ENCODE peak calls at places on chromosomes 16 and 17, in six cellular contexts. One of them, this sample, is unnamed.

GRCh38 chr17:27499451-27500265 is 43.4 kb downstream of the KSR1 start:
- DNase-seq in AG04449: no peak
- DNase-seq in MM.1S: no peak
- DNase-seq in neural progenitor cell: no peak
- DNase-seq in fibroblast of mammary gland: no peak
- DNase-seq in hepatocyte: no peak
- DNase-seq in this sample: no peak

GRCh38 chr17:27085517-27085916 is 208.4 kb upstream of the WSB1 start:
- DNase-seq in AG04449: no peak
- DNase-seq in MM.1S: no peak
- DNase-seq in neural progenitor cell: no peak
- DNase-seq in fibroblast of mammary gland: no peak
- DNase-seq in hepatocyte: no peak
- DNase-seq in this sample: no peak

GRCh38 chr16:82655315-82655714 is 28.5 kb downstream of the CDH13 start:
- DNase-seq in AG04449: peak; percentile 77
- DNase-seq in MM.1S: no peak
- DNase-seq in neural progenitor cell: no peak
- DNase-seq in fibroblast of mammary gland: peak; percentile 79
- DNase-seq in hepatocyte: peak; percentile 19
- DNase-seq in this sample: peak; percentile 86

GRCh38 chr17:45284176-45285140 is 22.6 kb upstream of the SPATA32 start:
- DNase-seq in AG04449: no peak
- DNase-seq in MM.1S: peak; percentile 19
- DNase-seq in neural progenitor cell: peak; percentile 40
- DNase-seq in fibroblast of mammary gland: no peak
- DNase-seq in hepatocyte: no peak
- DNase-seq in this sample: no peak

GRCh38 chr16:85894266-85894665 is 4.7 kb upstream of the IRF8 start:
- DNase-seq in AG04449: no peak
- DNase-seq in MM.1S: peak; percentile 16
- DNase-seq in neural progenitor cell: no peak
- DNase-seq in fibroblast of mammary gland: no peak
- DNase-seq in hepatocyte: no peak
- DNase-seq in this sample: no peak

GRCh38 chr16:67533024-67533560 is 4.5 kb downstream of the RIPOR1 start:
- DNase-seq in AG04449: no peak
- DNase-seq in MM.1S: no peak
- DNase-seq in neural progenitor cell: no peak
- DNase-seq in fibroblast of mammary gland: no peak
- DNase-seq in hepatocyte: no peak
- DNase-seq in this sample: no peak

GRCh38 chr17:50684612-50685333 is 22.9 kb downstream of the ANKRD40 start:
- DNase-seq in AG04449: no peak
- DNase-seq in MM.1S: no peak
- DNase-seq in neural progenitor cell: peak; percentile 33
- DNase-seq in fibroblast of mammary gland: no peak
- DNase-seq in hepatocyte: peak; percentile 81
- DNase-seq in this sample: no peak

GRCh38 chr16:89924298-89924924 is 1.3 kb downstream of the TUBB3 start:
- DNase-seq in AG04449: no peak
- DNase-seq in MM.1S: no peak
- DNase-seq in neural progenitor cell: peak; percentile 94
- DNase-seq in fibroblast of mammary gland: peak; percentile 32
- DNase-seq in hepatocyte: peak; percentile 77
- DNase-seq in this sample: peak; percentile 52

GRCh38 chr16:67953641-67954375 is 9.9 kb upstream of the LCAT start:
- DNase-seq in AG04449: no peak
- DNase-seq in MM.1S: no peak
- DNase-seq in neural progenitor cell: no peak
- DNase-seq in fibroblast of mammary gland: no peak
- DNase-seq in hepatocyte: no peak
- DNase-seq in this sample: no peak

GRCh38 chr16:66250686-66251405 is 115.6 kb upstream of the CDH5 start:
- DNase-seq in AG04449: peak; percentile 40
- DNase-seq in MM.1S: no peak
- DNase-seq in neural progenitor cell: no peak
- DNase-seq in fibroblast of mammary gland: peak; percentile 84
- DNase-seq in hepatocyte: peak; percentile 44
- DNase-seq in this sample: peak; percentile 19

GRCh38 chr17:36683387-36683786 is 82.0 kb downstream of the MRM1 start:
- DNase-seq in AG04449: no peak
- DNase-seq in MM.1S: no peak
- DNase-seq in neural progenitor cell: no peak
- DNase-seq in fibroblast of mammary gland: no peak
- DNase-seq in hepatocyte: no peak
- DNase-seq in this sample: no peak

GRCh38 chr16:27317738-27318398 is 4.1 kb downstream of the IL4R start:
- DNase-seq in AG04449: no peak
- DNase-seq in MM.1S: no peak
- DNase-seq in neural progenitor cell: no peak
- DNase-seq in fibroblast of mammary gland: no peak
- DNase-seq in hepatocyte: no peak
- DNase-seq in this sample: no peak

GRCh38 chr16:4110065-4110464 is 6.2 kb downstream of the ADCY9 start:
- DNase-seq in AG04449: no peak
- DNase-seq in MM.1S: no peak
- DNase-seq in neural progenitor cell: no peak
- DNase-seq in fibroblast of mammary gland: no peak
- DNase-seq in hepatocyte: no peak
- DNase-seq in this sample: no peak

GRCh38 chr16:4114257-4115208 is 1.7 kb downstream of the ADCY9 start:
- DNase-seq in AG04449: no peak
- DNase-seq in MM.1S: no peak
- DNase-seq in neural progenitor cell: no peak
- DNase-seq in fibroblast of mammary gland: peak; percentile 21
- DNase-seq in hepatocyte: no peak
- DNase-seq in this sample: no peak

GRCh38 chr16:4113358-4114256 is 2.6 kb downstream of the ADCY9 start:
- DNase-seq in AG04449: no peak
- DNase-seq in MM.1S: no peak
- DNase-seq in neural progenitor cell: no peak
- DNase-seq in fibroblast of mammary gland: no peak
- DNase-seq in hepatocyte: no peak
- DNase-seq in this sample: no peak

GRCh38 chr16:4110680-4111079 is 5.6 kb downstream of the ADCY9 start:
- DNase-seq in AG04449: no peak
- DNase-seq in MM.1S: no peak
- DNase-seq in neural progenitor cell: no peak
- DNase-seq in fibroblast of mammary gland: no peak
- DNase-seq in hepatocyte: no peak
- DNase-seq in this sample: no peak

GRCh38 chr16:4111748-4112696 is 4.2 kb downstream of the ADCY9 start:
- DNase-seq in AG04449: no peak
- DNase-seq in MM.1S: no peak
- DNase-seq in neural progenitor cell: no peak
- DNase-seq in fibroblast of mammary gland: peak; percentile 63
- DNase-seq in hepatocyte: no peak
- DNase-seq in this sample: peak; percentile 25
- TF ChIP-seq CTCF in AG04449: no peak
- TF ChIP-seq CTCF in MM.1S: no peak
- TF ChIP-seq CTCF in neural progenitor cell: no peak
- TF ChIP-seq CTCF in fibroblast of mammary gland: no peak
- TF ChIP-seq CTCF in hepatocyte: no peak
- TF ChIP-seq CTCF in this sample: no peak

DNA sequence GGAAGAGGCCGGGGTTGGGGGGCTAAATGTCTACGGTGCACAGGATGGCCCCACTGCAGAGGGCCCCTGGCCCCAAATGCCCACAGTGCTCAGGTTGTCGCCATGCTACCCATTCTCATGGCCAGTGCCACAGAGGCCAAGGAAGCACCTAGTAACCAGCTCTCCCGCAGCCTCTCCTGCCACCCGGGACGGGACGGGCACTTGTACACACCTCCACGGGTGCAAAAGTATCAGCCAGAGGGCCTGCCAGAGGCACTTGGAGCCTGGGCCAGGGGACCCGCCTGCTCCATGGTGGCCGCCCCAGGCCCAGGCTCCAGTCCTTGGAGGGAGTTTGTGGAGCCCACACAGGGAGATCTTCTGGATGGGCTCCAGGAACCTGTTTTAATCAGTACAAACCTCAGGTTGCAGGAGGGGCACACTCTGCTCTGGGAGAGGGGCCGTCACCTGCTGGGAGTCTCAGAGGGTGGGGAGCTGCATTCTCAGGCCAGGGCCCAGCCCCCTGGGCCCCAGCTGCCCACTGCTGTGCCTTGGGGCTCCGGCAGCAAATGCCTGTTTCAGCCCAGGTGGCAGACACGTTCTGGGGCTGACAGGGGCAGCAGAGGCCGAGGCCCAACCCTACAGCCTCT is 7.8 kb downstream of the TPSD1 start:
- DNase-seq in AG04449: no peak
- DNase-seq in MM.1S: no peak
- DNase-seq in neural progenitor cell: no peak
- DNase-seq in fibroblast of mammary gland: no peak
- DNase-seq in hepatocyte: no peak
- DNase-seq in this sample: no peak
- TF ChIP-seq CTCF in AG04449: no peak
- TF ChIP-seq CTCF in MM.1S: no peak
- TF ChIP-seq CTCF in neural progenitor cell: no peak
- TF ChIP-seq CTCF in fibroblast of mammary gland: no peak
- TF ChIP-seq CTCF in hepatocyte: no peak
- TF ChIP-seq CTCF in this sample: no peak

GRCh38 chr16:74468807-74469511 is 47.7 kb upstream of the CLEC18B start:
- DNase-seq in AG04449: no peak
- DNase-seq in MM.1S: peak; percentile 61
- DNase-seq in neural progenitor cell: no peak
- DNase-seq in fibroblast of mammary gland: no peak
- DNase-seq in hepatocyte: no peak
- DNase-seq in this sample: no peak
- TF ChIP-seq CTCF in AG04449: no peak
- TF ChIP-seq CTCF in MM.1S: peak; percentile 23
- TF ChIP-seq CTCF in neural progenitor cell: no peak
- TF ChIP-seq CTCF in fibroblast of mammary gland: no peak
- TF ChIP-seq CTCF in hepatocyte: no peak
- TF ChIP-seq CTCF in this sample: no peak

DNA sequence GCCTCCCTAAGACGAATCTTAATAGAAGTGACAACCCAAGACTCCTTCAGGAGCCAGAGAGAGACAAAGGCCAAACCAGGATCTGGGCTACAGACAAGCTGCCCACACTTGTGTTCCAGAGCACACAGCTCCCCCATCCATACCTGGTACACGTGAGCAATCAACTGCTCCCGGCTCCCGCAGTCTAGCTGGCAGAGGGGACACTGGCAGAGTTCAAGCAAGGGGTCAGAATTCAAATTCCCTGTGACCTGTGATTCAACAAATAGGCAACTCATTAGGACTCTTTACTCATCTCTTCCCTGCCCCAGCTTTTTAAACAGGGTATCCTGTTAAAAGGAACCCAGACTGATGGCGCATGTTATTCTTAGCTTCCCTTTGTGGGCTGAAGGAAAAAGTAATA is 18.2 kb downstream of the ATXN1L start:
- DNase-seq in AG04449: no peak
- DNase-seq in MM.1S: no peak
- DNase-seq in neural progenitor cell: no peak
- DNase-seq in fibroblast of mammary gland: no peak
- DNase-seq in hepatocyte: no peak
- DNase-seq in this sample: no peak
- TF ChIP-seq CTCF in AG04449: no peak
- TF ChIP-seq CTCF in MM.1S: no peak
- TF ChIP-seq CTCF in neural progenitor cell: no peak
- TF ChIP-seq CTCF in fibroblast of mammary gland: no peak
- TF ChIP-seq CTCF in hepatocyte: no peak
- TF ChIP-seq CTCF in this sample: no peak

DNA sequence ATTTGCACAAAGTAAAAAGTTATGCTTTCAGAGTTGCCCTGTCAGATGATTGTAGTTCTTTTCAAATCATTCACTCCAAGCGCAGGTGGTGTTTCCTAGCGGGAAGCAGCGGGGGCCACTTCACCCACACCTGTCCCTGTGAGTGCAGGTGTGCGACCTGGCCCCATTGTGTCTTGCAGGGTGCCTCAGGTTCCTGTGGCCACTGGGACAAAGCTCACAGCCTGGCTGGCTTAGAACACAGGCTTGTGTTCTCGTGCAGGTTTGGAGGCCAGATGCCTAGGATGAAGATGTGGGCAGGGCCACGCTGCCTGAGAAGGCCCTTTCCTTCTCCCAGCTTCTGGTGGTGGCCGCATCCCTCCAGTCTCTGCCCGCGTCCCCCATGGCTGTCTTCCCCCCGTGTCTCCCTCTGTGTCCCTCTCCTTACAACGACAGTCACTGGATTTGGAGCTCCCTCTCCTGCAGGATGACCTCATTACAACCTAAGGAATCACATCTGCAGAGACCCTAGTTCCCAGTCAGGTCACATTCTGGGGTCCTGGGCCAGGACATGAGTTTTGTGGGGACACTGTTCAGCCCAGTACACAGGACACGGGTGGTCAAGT is 90.5 kb downstream of the NPIPB11 start:
- DNase-seq in AG04449: no peak
- DNase-seq in MM.1S: peak; percentile 6
- DNase-seq in neural progenitor cell: peak; percentile 58
- DNase-seq in fibroblast of mammary gland: no peak
- DNase-seq in hepatocyte: no peak
- DNase-seq in this sample: no peak
- TF ChIP-seq CTCF in AG04449: no peak
- TF ChIP-seq CTCF in MM.1S: no peak
- TF ChIP-seq CTCF in neural progenitor cell: peak; percentile 54
- TF ChIP-seq CTCF in fibroblast of mammary gland: no peak
- TF ChIP-seq CTCF in hepatocyte: peak; percentile 33
- TF ChIP-seq CTCF in this sample: peak; percentile 32

GRCh38 chr16:48271728-48272127 is 24.4 kb upstream of the ABCC11 start:
- DNase-seq in AG04449: peak; percentile 12
- DNase-seq in MM.1S: no peak
- DNase-seq in neural progenitor cell: no peak
- DNase-seq in fibroblast of mammary gland: no peak
- DNase-seq in hepatocyte: no peak
- DNase-seq in this sample: peak; percentile 5
- TF ChIP-seq CTCF in AG04449: no peak
- TF ChIP-seq CTCF in MM.1S: no peak
- TF ChIP-seq CTCF in neural progenitor cell: no peak
- TF ChIP-seq CTCF in fibroblast of mammary gland: peak; percentile 7
- TF ChIP-seq CTCF in hepatocyte: peak; percentile 12
- TF ChIP-seq CTCF in this sample: peak; percentile 31

DNA sequence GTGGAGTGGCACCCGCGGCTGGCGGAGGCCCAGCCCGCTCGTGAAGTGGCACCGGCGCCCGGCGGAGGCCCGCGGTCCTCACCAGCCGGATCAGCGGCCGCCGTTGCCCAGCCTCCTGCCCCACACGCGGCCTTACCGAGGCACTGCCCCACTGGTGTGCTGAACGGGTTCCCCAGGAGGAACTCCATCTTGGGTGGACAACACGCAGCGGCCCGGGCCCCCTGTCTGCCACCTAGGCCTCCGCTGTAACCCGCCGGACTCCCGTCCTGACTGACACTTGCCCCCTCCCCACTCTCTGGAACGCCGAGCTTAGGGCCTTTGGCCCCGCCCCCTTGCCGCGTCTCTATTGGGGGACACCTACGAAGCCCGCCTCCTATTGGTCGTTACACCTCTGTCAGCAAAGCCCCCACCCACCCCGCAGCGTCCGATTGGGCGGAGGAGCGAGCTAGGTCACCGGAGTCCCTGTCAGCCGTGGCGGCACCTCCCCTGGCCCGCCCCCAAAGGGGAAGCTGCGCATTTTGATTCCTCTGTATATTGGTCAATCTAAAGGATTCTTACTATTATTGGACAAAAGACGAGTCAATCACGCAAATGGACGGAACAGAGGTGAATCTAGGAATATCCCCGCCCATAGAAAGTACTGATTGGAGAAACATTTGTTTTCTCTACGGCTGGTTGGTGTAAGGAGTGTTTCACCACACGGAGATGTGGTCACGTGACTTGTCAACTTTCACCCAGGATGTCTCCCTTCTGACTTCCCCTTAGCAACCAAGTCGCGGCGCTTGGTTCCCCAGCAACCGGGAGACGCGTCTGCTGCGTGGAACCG is at the start of the genes DRC3 and TOM1L2:
- DNase-seq in AG04449: peak; percentile 100
- DNase-seq in MM.1S: peak; percentile 100
- DNase-seq in neural progenitor cell: peak; percentile 100
- DNase-seq in fibroblast of mammary gland: peak; percentile 100
- DNase-seq in hepatocyte: peak; percentile 100
- DNase-seq in this sample: peak; percentile 100
- TF ChIP-seq CTCF in AG04449: no peak
- TF ChIP-seq CTCF in MM.1S: no peak
- TF ChIP-seq CTCF in neural progenitor cell: peak; percentile 14
- TF ChIP-seq CTCF in fibroblast of mammary gland: no peak
- TF ChIP-seq CTCF in hepatocyte: peak; percentile 7
- TF ChIP-seq CTCF in this sample: peak; percentile 45

This sample was measured in HFFc6.